ENCODE peak calls at places on chromosomes 13 and 19, in four cellular contexts. One of them, this sample, is unnamed.

GRCh38 chr19:30369833-30370232 is 2.4 kb upstream of the ZNF536 start:
- DNase-seq in IMR-90: no peak
- DNase-seq in H9: no peak
- DNase-seq in H1: no peak
- DNase-seq in this sample: no peak

GRCh38 chr13:106796280-106797047 is 228.5 kb upstream of the ARGLU1 start:
- DNase-seq in IMR-90: no peak
- DNase-seq in H9: peak; percentile 90
- DNase-seq in H1: peak; percentile 63
- DNase-seq in this sample: peak; percentile 97

GRCh38 chr13:73462241-73462640 is 403.4 kb downstream of the KLF5 start:
- DNase-seq in IMR-90: peak; percentile 6
- DNase-seq in H9: no peak
- DNase-seq in H1: no peak
- DNase-seq in this sample: no peak

GRCh38 chr19:16035601-16036297 is 40.5 kb upstream of the TPM4 start:
- DNase-seq in IMR-90: no peak
- DNase-seq in H9: no peak
- DNase-seq in H1: no peak
- DNase-seq in this sample: no peak

GRCh38 chr13:114081761-114082681 is 50.4 kb downstream of the RASA3 start:
- DNase-seq in IMR-90: no peak
- DNase-seq in H9: no peak
- DNase-seq in H1: no peak
- DNase-seq in this sample: no peak

GRCh38 chr13:44989941-44990340 is 603 bp downstream of the GPALPP1 start:
- DNase-seq in IMR-90: no peak
- DNase-seq in H9: no peak
- DNase-seq in H1: no peak
- DNase-seq in this sample: peak; percentile 11

GRCh38 chr13:31824705-31825512 is 85.6 kb downstream of the RXFP2 start:
- DNase-seq in IMR-90: peak; percentile 16
- DNase-seq in H9: no peak
- DNase-seq in H1: no peak
- DNase-seq in this sample: peak; percentile 21

GRCh38 chr19:35431147-35431807 is 16.8 kb upstream of the FFAR2 start:
- DNase-seq in IMR-90: no peak
- DNase-seq in H9: no peak
- DNase-seq in H1: no peak
- DNase-seq in this sample: no peak

GRCh38 chr13:113209336-113209879 is at the start of gene CUL4A:
- DNase-seq in IMR-90: peak; percentile 60
- DNase-seq in H9: peak; percentile 71
- DNase-seq in H1: peak; percentile 59
- DNase-seq in this sample: peak; percentile 87

GRCh38 chr19:37468961-37469777 is at the start of gene ZNF570:
- DNase-seq in IMR-90: peak; percentile 84
- DNase-seq in H9: peak; percentile 87
- DNase-seq in H1: peak; percentile 89
- DNase-seq in this sample: peak; percentile 94

GRCh38 chr19:13115936-13116281 is 631 bp downstream of the TRMT1 start:
- DNase-seq in IMR-90: no peak
- DNase-seq in H9: peak; percentile 24
- DNase-seq in H1: no peak
- DNase-seq in this sample: no peak

GRCh38 chr19:18057557-18057956 is 29.2 kb downstream of the IL12RB1 start:
- DNase-seq in IMR-90: no peak
- DNase-seq in H9: no peak
- DNase-seq in H1: no peak
- DNase-seq in this sample: no peak

GRCh38 chr13:48201044-48201443 is 32.0 kb upstream of the ITM2B start:
- DNase-seq in IMR-90: no peak
- DNase-seq in H9: no peak
- DNase-seq in H1: no peak
- DNase-seq in this sample: no peak
- H3K4ac ChIP-seq in IMR-90: no peak overlapping the region
- H3K4ac ChIP-seq in H9: no peak overlapping the region
- H3K4ac ChIP-seq in H1: no peak overlapping the region
- H3K4ac ChIP-seq in this sample: no peak overlapping the region

GRCh38 chr19:48618916-48619691 is at the start of the genes RPL18 and SPHK2:
- DNase-seq in IMR-90: peak; percentile 100
- DNase-seq in H9: peak; percentile 99
- DNase-seq in H1: peak; percentile 97
- DNase-seq in this sample: peak; percentile 100
- H2BK5ac ChIP-seq in IMR-90: peak within 1 kb of the TSS; percentile 86
- H2BK5ac ChIP-seq in H9: peak within 1 kb of the TSS; percentile 94
- H2BK5ac ChIP-seq in H1: peak within 1 kb of the TSS; percentile 87
- H2BK5ac ChIP-seq in this sample: peak within 1 kb of the TSS; percentile 89

GRCh38 chr13:24663089-24663395 is 17.2 kb upstream of the ATP12A start:
- DNase-seq in IMR-90: no peak
- DNase-seq in H9: no peak
- DNase-seq in H1: no peak
- DNase-seq in this sample: no peak

GRCh38 chr13:24661713-24662112 is 18.5 kb upstream of the ATP12A start:
- DNase-seq in IMR-90: no peak
- DNase-seq in H9: no peak
- DNase-seq in H1: no peak
- DNase-seq in this sample: no peak

GRCh38 chr13:24662195-24663088 is 17.8 kb upstream of the ATP12A start:
- DNase-seq in IMR-90: no peak
- DNase-seq in H9: no peak
- DNase-seq in H1: no peak
- DNase-seq in this sample: no peak

GRCh38 chr13:24659239-24659638 is 21.0 kb upstream of the ATP12A start:
- DNase-seq in IMR-90: no peak
- DNase-seq in H9: no peak
- DNase-seq in H1: no peak
- DNase-seq in this sample: no peak

GRCh38 chr13:24660023-24660806 is 20.0 kb upstream of the ATP12A start:
- DNase-seq in IMR-90: no peak
- DNase-seq in H9: no peak
- DNase-seq in H1: no peak
- DNase-seq in this sample: no peak
- H3K56ac ChIP-seq in IMR-90: no peak overlapping the region
- H3K56ac ChIP-seq in H9: no peak overlapping the region
- H3K56ac ChIP-seq in H1: no peak overlapping the region
- H3K56ac ChIP-seq in this sample: no peak overlapping the region

DNA sequence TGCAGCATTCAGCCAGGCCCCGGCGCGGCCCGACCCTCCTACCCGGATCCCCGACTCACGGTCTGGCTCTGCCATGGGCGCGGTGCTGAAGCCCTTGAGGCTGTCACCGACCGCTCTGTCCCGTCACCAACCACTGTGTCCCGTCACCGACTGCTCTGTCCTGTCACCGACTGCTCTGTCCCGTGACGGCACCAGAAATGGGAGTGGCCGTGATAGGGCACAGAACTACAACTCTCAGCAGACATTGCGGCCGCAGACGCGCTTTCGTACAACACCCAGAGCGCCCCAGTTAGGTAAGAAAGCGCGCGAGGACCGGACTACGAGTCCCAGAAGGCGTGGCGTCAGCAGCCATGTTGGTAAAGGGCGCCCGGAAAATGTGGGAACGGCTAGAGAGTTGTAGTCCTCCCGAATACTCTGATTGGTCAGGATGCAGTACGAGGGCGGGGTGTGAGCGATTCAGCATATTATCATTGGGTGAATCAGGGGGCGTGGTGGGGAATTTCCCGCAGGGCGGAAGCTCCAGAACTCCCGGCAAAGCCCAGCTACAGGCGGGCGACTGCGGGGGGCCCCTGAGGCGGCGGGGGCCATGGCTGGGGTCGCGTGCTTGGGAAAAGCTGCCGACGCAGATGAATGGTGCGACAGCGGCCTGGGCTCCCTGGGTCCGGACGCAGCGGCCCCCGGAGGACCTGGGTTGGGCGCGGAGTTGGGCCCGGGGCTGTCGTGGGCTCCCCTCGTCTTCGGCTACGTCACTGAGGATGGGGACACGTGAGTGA is at the start of the genes NFKBIB and SIRT2:
- DNase-seq in IMR-90: peak; percentile 99
- DNase-seq in H9: peak; percentile 100
- DNase-seq in H1: peak; percentile 96
- DNase-seq in this sample: peak; percentile 100
- H3K4ac ChIP-seq in IMR-90: peak within 1 kb of the TSS; percentile 56
- H3K4ac ChIP-seq in H9: no peak within 1 kb of the TSS
- H3K4ac ChIP-seq in H1: peak within 1 kb of the TSS; percentile 1
- H3K4ac ChIP-seq in this sample: no peak within 1 kb of the TSS